ENCODE peak calls at places on chromosomes 6 and 20, in six cellular contexts. Z is fibroblast of lung, P is mesendoderm, N is neural progenitor cell, L is heart left ventricle, X is ovary. F is an unnamed sample.

GRCh38 chr6:6811151-6812002 is 222.9 kb downstream of the LY86 start:
- DNase-seq in Z (peak; percentile 68), P (peak; percentile 93), N (peak; percentile 47), L (no peak), X (peak; percentile 40), F (peak; percentile 81)

GRCh38 chr20:63565021-63565698 is 8.9 kb downstream of the HELZ2 start:
- DNase-seq in Z (no peak), P (no peak), N (no peak), L (no peak), X (no peak), F (no peak)

GRCh38 chr20:44011251-44011940 is 96.7 kb downstream of the TOX2 start:
- DNase-seq in Z (no peak), P (no peak), N (no peak), L (no peak), X (no peak), F (no peak)

GRCh38 chr6:151154418-151154817 is 85.3 kb upstream of the AKAP12 start:
- DNase-seq in Z (peak; percentile 37), P (no peak), N (no peak), L (peak; percentile 51), X (no peak), F (no peak)

GRCh38 chr6:38484656-38485055 is 155.1 kb downstream of the BTBD9 start:
- DNase-seq in Z (no peak), P (no peak), N (no peak), L (no peak), X (no peak), F (no peak)

GRCh38 chr6:168136622-168137021 is 57.6 kb upstream of the FRMD1 start:
- DNase-seq in Z (no peak), P (no peak), N (no peak), L (no peak), X (no peak), F (no peak)

GRCh38 chr6:107870379-107870778 is 46.3 kb upstream of the SCML4 start:
- DNase-seq in Z (peak; percentile 27), P (no peak), N (no peak), L (no peak), X (no peak), F (no peak)

GRCh38 chr6:148203970-148204369 is 138.7 kb upstream of the SASH1 start:
- DNase-seq in Z (peak; percentile 67), P (peak; percentile 16), N (no peak), L (no peak), X (no peak), F (no peak)

GRCh38 chr20:47315339-47315662 is 41.2 kb downstream of the ZMYND8 start:
- DNase-seq in Z (peak; percentile 48), P (peak; percentile 63), N (peak; percentile 48), L (no peak), X (no peak), F (no peak)

GRCh38 chr6:21309791-21310190 is 283.8 kb upstream of the SOX4 start:
- DNase-seq in Z (no peak), P (no peak), N (peak; percentile 31), L (no peak), X (no peak), F (no peak)

GRCh38 chr6:17394192-17394611 is 807 bp downstream of the CAP2 start:
- DNase-seq in Z (peak; percentile 60), P (peak; percentile 96), N (peak; percentile 72), L (peak; percentile 37), X (peak; percentile 50), F (peak; percentile 67)

GRCh38 chr20:36391456-36391855 is 85.3 kb downstream of the DLGAP4 start:
- DNase-seq in Z (no peak), P (peak; percentile 92), N (no peak), L (no peak), X (no peak), F (no peak)

GRCh38 chr6:168320661-168321060 is 1.1 kb upstream of the DACT2 start:
- DNase-seq in Z (no peak), P (no peak), N (no peak), L (no peak), X (no peak), F (no peak)

GRCh38 chr6:18148304-18149025 is 6.4 kb downstream of the TPMT start:
- DNase-seq in Z (peak; percentile 88), P (no peak), N (no peak), L (no peak), X (no peak), F (peak; percentile 78)

GRCh38 chr20:10474606-10475184 is 39.6 kb downstream of the SLX4IP start:
- DNase-seq in Z (no peak), P (no peak), N (no peak), L (peak; percentile 51), X (no peak), F (no peak)

GRCh38 chr20:23161968-23162696 is 76.0 kb upstream of the CD93 start:
- DNase-seq in Z (peak; percentile 95), P (no peak), N (no peak), L (peak; percentile 87), X (no peak), F (peak; percentile 90)

GRCh38 chr6:149248688-149249369 is 68.7 kb upstream of the TAB2 start:
- DNase-seq in Z (no peak), P (no peak), N (no peak), L (no peak), X (no peak), F (peak; percentile 88)

GRCh38 chr6:166307082-166307980 is 861 bp downstream of the PRR18 start:
- DNase-seq in Z (no peak), P (peak; percentile 64), N (peak; percentile 80), L (no peak), X (no peak), F (no peak)

GRCh38 chr6:31821301-31822037 is 6.1 kb upstream of the HSPA1B start:
- DNase-seq in Z (peak; percentile 39), P (peak; percentile 79), N (peak; percentile 74), L (peak; percentile 82), X (peak; percentile 79), F (peak; percentile 96)

GRCh38 chr6:141539617-141540016 is 593.1 kb upstream of the GJE1 start:
- DNase-seq in Z (no peak), P (no peak), N (no peak), L (no peak), X (no peak), F (no peak)

GRCh38 chr6:144895890-144896289 is 610.8 kb downstream of the UTRN start:
- DNase-seq in Z (no peak), P (no peak), N (no peak), L (no peak), X (no peak), F (no peak)

GRCh38 chr6:43940393-43941087 is 170.5 kb downstream of the VEGFA start:
- DNase-seq in Z (no peak), P (no peak), N (no peak), L (no peak), X (no peak), F (no peak)

GRCh38 chr20:57747889-57748456 is 38.2 kb upstream of the PMEPA1 start:
- DNase-seq in Z (no peak), P (no peak), N (peak; percentile 29), L (no peak), X (peak; percentile 30), F (no peak)

GRCh38 chr6:2823104-2823850 is 18.4 kb downstream of the SERPINB1 start:
- DNase-seq in Z (peak; percentile 19), P (no peak), N (no peak), L (no peak), X (no peak), F (peak; percentile 64)

GRCh38 chr6:2818593-2818992 is 23.1 kb downstream of the SERPINB1 start:
- DNase-seq in Z (peak; percentile 42), P (no peak), N (no peak), L (no peak), X (no peak), F (peak; percentile 28)

GRCh38 chr6:2819891-2820814 is 21.5 kb downstream of the SERPINB1 start:
- DNase-seq in Z (no peak), P (no peak), N (no peak), L (no peak), X (no peak), F (peak; percentile 17)

GRCh38 chr6:2819115-2819514 is 22.5 kb downstream of the SERPINB1 start:
- DNase-seq in Z (no peak), P (no peak), N (no peak), L (no peak), X (no peak), F (peak; percentile 18)

DNA sequence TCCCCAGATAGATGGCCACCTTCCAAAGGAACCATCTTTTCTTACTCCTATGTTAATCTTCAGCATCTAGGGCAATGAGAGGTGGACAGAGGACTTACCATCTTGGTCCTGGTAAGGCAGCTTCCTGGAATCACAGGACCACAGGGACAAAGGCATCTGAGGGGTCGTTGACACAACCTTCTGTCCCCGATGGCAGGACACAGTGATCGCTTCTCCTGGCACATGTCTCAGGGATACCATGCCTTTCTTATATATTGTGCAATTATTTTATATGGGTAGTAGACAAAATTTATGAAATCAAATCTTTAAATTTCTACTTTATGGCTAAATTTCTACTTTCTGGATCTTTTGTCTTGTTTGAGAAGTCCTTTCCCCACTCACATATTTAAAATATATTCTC is 20.1 kb downstream of the SERPINB1 start:
- DNase-seq in Z (no peak), P (no peak), N (no peak), L (no peak), X (no peak), F (peak; percentile 15)
- H3K4me1 ChIP-seq in Z (peaks cover 13% of the 10 kb centered on the region), P (no peaks in the 10 kb centered on the region), N (no peaks in the 10 kb centered on the region), L (peaks cover 12% of the 10 kb centered on the region), X (peaks cover 2% of the 10 kb centered on the region), F (no peaks in the 10 kb centered on the region)

GRCh38 chr20:31707258-31707615 is 15.4 kb downstream of the BCL2L1 start:
- DNase-seq in Z (no peak), P (no peak), N (no peak), L (no peak), X (no peak), F (no peak)
- H3K4me1 ChIP-seq in Z (peaks cover 14% of the 10 kb centered on the region), P (peaks cover 3% of the 10 kb centered on the region), N (peaks cover 19% of the 10 kb centered on the region), L (peaks cover 78% of the 10 kb centered on the region), X (peaks cover 4% of the 10 kb centered on the region), F (peaks cover 33% of the 10 kb centered on the region)

GRCh38 chr20:17868700-17869231 is 99.8 kb downstream of the SNX5 start:
- DNase-seq in Z (no peak), P (no peak), N (no peak), L (no peak), X (no peak), F (no peak)

GRCh38 chr20:17868146-17868545 is 100.4 kb downstream of the SNX5 start:
- DNase-seq in Z (no peak), P (peak; percentile 30), N (no peak), L (no peak), X (no peak), F (no peak)

GRCh38 chr20:17866234-17867001 is 102.2 kb downstream of the SNX5 start:
- DNase-seq in Z (no peak), P (peak; percentile 20), N (no peak), L (no peak), X (no peak), F (no peak)

GRCh38 chr20:17867119-17867518 is 101.5 kb downstream of the SNX5 start:
- DNase-seq in Z (no peak), P (no peak), N (no peak), L (no peak), X (no peak), F (no peak)

GRCh38 chr20:17867546-17867945 is 101.0 kb downstream of the SNX5 start:
- DNase-seq in Z (no peak), P (no peak), N (no peak), L (no peak), X (no peak), F (no peak)
- H3K4me1 ChIP-seq in Z (peaks cover 4% of the 10 kb centered on the region), P (peaks cover 7% of the 10 kb centered on the region), N (no peaks in the 10 kb centered on the region), L (no peaks in the 10 kb centered on the region), X (peaks cover 6% of the 10 kb centered on the region), F (no peaks in the 10 kb centered on the region)

DNA sequence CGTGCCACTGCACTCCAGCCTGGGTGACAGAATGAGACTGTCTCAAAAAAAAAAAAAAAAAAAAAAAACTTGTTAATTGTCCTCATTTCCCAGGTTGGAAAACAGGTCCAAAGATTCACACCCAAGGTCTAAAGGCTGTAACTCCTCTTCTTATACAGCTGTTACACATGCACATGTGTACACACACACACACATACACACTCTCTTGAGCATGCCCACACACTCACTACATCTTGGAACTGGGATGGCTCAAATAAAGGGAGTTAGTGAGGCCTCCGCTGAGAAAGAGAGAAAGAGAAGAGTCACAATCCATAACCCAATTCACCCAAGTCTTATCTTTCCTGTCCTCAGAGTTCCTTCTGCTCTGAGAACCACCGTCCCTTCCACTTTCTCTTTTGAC is 3.0 kb upstream of the HLA-DMB start:
- DNase-seq in Z (no peak), P (no peak), N (no peak), L (no peak), X (no peak), F (no peak)
- H3K4me1 ChIP-seq in Z (peaks cover 4% of the 10 kb centered on the region), P (no peaks in the 10 kb centered on the region), N (peaks cover 6% of the 10 kb centered on the region), L (peaks cover 3% of the 10 kb centered on the region), X (no peaks in the 10 kb centered on the region), F (peaks cover 3% of the 10 kb centered on the region)

F was measured in colonic mucosa.